ENCODE peak calls at places on chromosomes 12 and 14, in nine cellular contexts. B is spleen, P is testis, U is SK-N-SH, M is psoas muscle, F is breast epithelium, C is neural progenitor cell, L is GM23248, T is T-helper 17 cell. G is an unnamed sample. For H3K9me3, the result is how much of the 10 kb centered on the place peaks cover.

GRCh38 chr14:103221781-103222358 is 98.6 kb downstream of the TNFAIP2 start:
- DNase-seq in P (no peak), B (no peak), L (no peak), F (no peak), C (no peak), M (no peak), T (no peak), U (no peak), G (no peak)

GRCh38 chr12:3644103-3644502 is 108.8 kb downstream of the CRACR2A start:
- DNase-seq in B (no peak), U (no peak), F (no peak), P (no peak), M (no peak), C (no peak), T (no peak), L (no peak), G (no peak)

GRCh38 chr12:67772276-67773169 is 124.0 kb downstream of the DYRK2 start:
- DNase-seq in B (no peak), U (peak), T (no peak), L (peak), C (peak), P (no peak), M (no peak), F (no peak), G (peak)

GRCh38 chr12:56189336-56189917 is at the start of gene SMARCC2:
- DNase-seq in P (peak), C (peak), U (peak), T (peak), M (peak), F (peak), L (peak), B (peak), G (peak)

GRCh38 chr12:121538699-121539061 is 42.1 kb downstream of the KDM2B start:
- DNase-seq in T (no peak), L (peak), P (no peak), B (no peak), M (no peak), F (no peak), C (no peak), U (no peak), G (no peak)

GRCh38 chr14:33777651-33778050 is 173.2 kb downstream of the EGLN3 start:
- DNase-seq in M (no peak), B (no peak), F (no peak), C (peak), P (no peak), L (no peak), T (no peak), U (no peak), G (peak)

GRCh38 chr12:11860026-11860425 is 210.6 kb downstream of the ETV6 start:
- DNase-seq in U (no peak), F (no peak), L (no peak), B (no peak), P (no peak), T (no peak), M (no peak), C (no peak), G (no peak)

GRCh38 chr14:37428954-37429353 is 166.1 kb downstream of the FOXA1 start:
- DNase-seq in M (no peak), L (no peak), C (no peak), T (no peak), P (no peak), B (no peak), U (no peak), F (no peak), G (no peak)

GRCh38 chr14:71933026-71933587 is 878 bp downstream of the RGS6 start:
- DNase-seq in T (no peak), M (no peak), B (no peak), U (no peak), L (peak), C (peak), F (no peak), P (peak), G (peak)

GRCh38 chr12:33247625-33248024 is 192.0 kb downstream of the SYT10 start:
- DNase-seq in T (no peak), M (no peak), U (no peak), P (no peak), L (no peak), B (no peak), F (no peak), C (no peak), G (no peak)

GRCh38 chr12:57145460-57146059 is 1.9 kb downstream of the LRP1-AS start:
- DNase-seq in P (no peak), M (no peak), T (no peak), C (no peak), L (peak), B (no peak), U (no peak), F (no peak), G (no peak)

GRCh38 chr12:109779382-109779781 is 53.8 kb downstream of the TRPV4 start:
- DNase-seq in T (no peak), C (no peak), U (no peak), P (no peak), L (no peak), F (no peak), M (peak), B (peak), G (no peak)

GRCh38 chr14:74585406-74586335 is 26.4 kb downstream of the LTBP2 start:
- DNase-seq in T (no peak), M (no peak), L (no peak), P (no peak), B (peak), U (no peak), F (no peak), C (no peak), G (no peak)

GRCh38 chr14:56501909-56502530 is 77.6 kb upstream of the TMEM260 start:
- DNase-seq in C (peak), L (no peak), T (no peak), B (no peak), M (no peak), U (no peak), P (no peak), F (no peak), G (no peak)

GRCh38 chr12:79547735-79548347 is 142.9 kb downstream of the PAWR start:
- DNase-seq in F (no peak), U (peak), T (no peak), L (peak), P (peak), M (no peak), B (no peak), C (peak), G (peak)

GRCh38 chr12:74776378-74776777 is 238.7 kb downstream of the ATXN7L3B start:
- DNase-seq in F (no peak), L (no peak), U (no peak), T (no peak), M (no peak), P (no peak), B (no peak), C (no peak), G (no peak)

GRCh38 chr12:123109319-123109772 is 41.5 kb downstream of the PITPNM2 start:
- DNase-seq in B (no peak), M (peak), C (no peak), L (no peak), P (peak), U (no peak), F (no peak), T (no peak), G (no peak)

GRCh38 chr14:35556548-35556947 is 22.6 kb downstream of the INSM2 start:
- DNase-seq in P (no peak), B (no peak), L (no peak), F (no peak), T (no peak), C (peak), M (no peak), U (peak), G (no peak)

GRCh38 chr14:31244626-31245025 is 37.0 kb upstream of the HECTD1 start:
- DNase-seq in B (no peak), C (no peak), P (no peak), T (no peak), U (no peak), F (no peak), L (no peak), M (no peak), G (no peak)

GRCh38 chr12:39581592-39581991 is 38.0 kb downstream of the ABCD2 start:
- DNase-seq in P (no peak), B (no peak), T (no peak), U (no peak), L (no peak), M (no peak), F (no peak), C (no peak), G (no peak)

DNA sequence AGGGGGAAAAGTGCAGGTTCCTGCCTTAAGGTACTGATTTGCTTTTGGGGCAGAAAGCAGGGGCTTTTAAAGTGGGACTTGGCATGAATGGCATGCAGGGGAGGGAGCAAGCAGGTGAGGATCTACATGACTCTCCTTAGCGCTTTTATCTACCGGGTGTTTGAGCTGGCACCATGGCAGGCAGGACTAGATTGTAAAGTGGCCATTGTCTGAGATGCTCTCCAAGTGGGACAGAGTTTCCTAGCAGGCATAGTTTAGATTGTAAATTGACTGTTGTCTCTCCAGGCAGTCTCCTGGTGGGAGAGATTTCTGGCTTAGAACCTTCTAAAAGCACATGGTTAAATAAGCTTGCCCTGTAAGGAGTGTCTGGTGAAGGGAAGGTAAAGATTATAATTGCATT is 5.3 kb upstream of the DICER1 start:
- DNase-seq in C (peak), M (no peak), P (no peak), T (no peak), L (no peak), U (no peak), B (no peak), F (no peak), G (no peak)
- H3K9me3 ChIP-seq in C (under half), M (under half), P (under half), T (under half), L (under half), U (under half), B (under half), F (under half), G (under half)

GRCh38 chr12:34376133-34376799 is 354.0 kb downstream of the ALG10 start:
- DNase-seq in P (no peak), L (no peak), U (no peak), T (no peak), B (no peak), C (no peak), F (no peak), M (no peak), G (no peak)
- H3K9me3 ChIP-seq in P (under half), L (under half), U (under half), T (under half), B (half or more), C (under half), F (half or more), M (under half), G (under half)

GRCh38 chr12:34336619-34337465 is 314.5 kb downstream of the ALG10 start:
- DNase-seq in C (no peak), F (no peak), T (no peak), L (no peak), U (peak), B (no peak), M (no peak), P (no peak), G (no peak)

GRCh38 chr12:34334538-34334937 is 312.2 kb downstream of the ALG10 start:
- DNase-seq in M (no peak), C (no peak), F (no peak), L (no peak), P (no peak), T (no peak), B (no peak), U (no peak), G (no peak)

GRCh38 chr12:34333337-34333736 is 311.0 kb downstream of the ALG10 start:
- DNase-seq in P (no peak), T (no peak), F (no peak), B (no peak), C (no peak), M (no peak), L (no peak), U (no peak), G (no peak)

GRCh38 chr12:34335819-34336262 is 313.5 kb downstream of the ALG10 start:
- DNase-seq in L (no peak), U (no peak), T (no peak), C (no peak), F (no peak), B (no peak), M (no peak), P (peak), G (no peak)

GRCh38 chr12:34334953-34335743 is 312.9 kb downstream of the ALG10 start:
- DNase-seq in B (no peak), U (no peak), T (no peak), M (no peak), L (no peak), C (no peak), P (no peak), F (no peak), G (no peak)
- H3K9me3 ChIP-seq in B (half or more), U (under half), T (under half), M (under half), L (under half), C (under half), P (under half), F (half or more), G (under half)

GRCh38 chr14:30077946-30078345 is 150.3 kb upstream of the PRKD1 start:
- DNase-seq in B (no peak), T (no peak), U (no peak), F (no peak), M (no peak), C (no peak), L (peak), P (no peak), G (peak)

GRCh38 chr14:30078827-30079402 is 151.3 kb upstream of the PRKD1 start:
- DNase-seq in T (no peak), L (peak), C (no peak), F (no peak), P (no peak), B (no peak), M (no peak), U (no peak), G (no peak)
- H3K9me3 ChIP-seq in T (under half), L (under half), C (under half), F (under half), P (under half), B (under half), M (under half), U (under half), G (under half)

GRCh38 chr14:95787941-95788340 is 74.0 kb upstream of the TCL1A start:
- DNase-seq in B (no peak), F (no peak), P (no peak), T (no peak), M (no peak), L (no peak), C (no peak), U (no peak), G (no peak)

GRCh38 chr14:95784137-95784536 is 70.2 kb upstream of the TCL1A start:
- DNase-seq in B (no peak), T (no peak), M (no peak), P (no peak), F (no peak), L (peak), C (peak), U (no peak), G (peak)

GRCh38 chr14:95786566-95786965 is 72.6 kb upstream of the TCL1A start:
- DNase-seq in M (no peak), U (no peak), P (no peak), C (no peak), B (no peak), T (no peak), L (no peak), F (no peak), G (no peak)
- H3K9me3 ChIP-seq in M (under half), U (under half), P (under half), C (under half), B (under half), T (under half), L (under half), F (under half), G (under half)

DNA sequence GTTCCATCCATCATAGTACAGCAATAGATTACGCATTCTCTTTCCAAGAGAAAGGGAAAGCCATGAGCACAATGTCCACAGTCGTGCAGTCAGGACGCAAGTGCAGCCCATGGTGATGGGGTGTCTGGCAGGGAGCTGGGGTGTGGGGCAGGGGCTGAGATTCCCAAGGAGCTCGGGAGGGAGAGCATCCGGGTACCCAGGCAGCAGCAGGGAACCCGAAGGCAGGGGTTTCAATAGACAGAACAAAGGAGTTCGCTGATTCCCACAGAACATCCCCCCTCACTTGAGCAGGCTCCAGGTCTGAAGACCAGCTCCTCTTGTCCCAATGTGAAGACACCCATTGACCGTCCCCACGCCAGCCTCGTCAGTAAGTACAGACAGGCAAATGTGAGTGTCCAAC is 13.5 kb downstream of the ANHX start:
- DNase-seq in U (no peak), M (no peak), F (no peak), B (no peak), L (no peak), P (no peak), C (no peak), T (no peak), G (no peak)
- H3K9me3 ChIP-seq in U (under half), M (under half), F (half or more), B (half or more), L (under half), P (under half), C (under half), T (under half), G (half or more)

G was measured in adipocyte.